ENCODE peak calls at places on chromosomes 5 and 9, in six cellular contexts. K is COLO829; M is activated T-cell treated with anti-CD3 and anti-CD28 coated beads, Interleukin-2, amount 50 U/mL, for 72 hours; G is GM23338; V is GM23248; Z is T-helper 1 cell. B is an unnamed sample.

GRCh38 chr5:14326035-14326909 is 183.1 kb downstream of the TRIO start:
- DNase-seq in K (no peak), G (peak), Z (no peak), M (no peak), V (no peak), B (no peak)

GRCh38 chr5:134127988-134128647 is 13.6 kb downstream of the TCF7 start:
- DNase-seq in V (no peak), K (no peak), G (no peak), M (peak), Z (no peak), B (no peak)

GRCh38 chr9:86126998-86127972 is 27.9 kb upstream of the GOLM1 start:
- DNase-seq in K (peak), Z (no peak), V (peak), G (peak), M (no peak), B (peak)

GRCh38 chr5:107739661-107740060 is 68.9 kb upstream of the EFNA5 start:
- DNase-seq in V (no peak), M (no peak), G (no peak), Z (no peak), K (no peak), B (no peak)

GRCh38 chr5:172901012-172901780 is 58.0 kb upstream of the RPL26L1 start:
- DNase-seq in K (no peak), V (peak), G (no peak), Z (no peak), M (no peak), B (peak)

GRCh38 chr5:131324311-131324710 is 60.5 kb downstream of the CDC42SE2 start:
- DNase-seq in M (no peak), Z (no peak), K (peak), G (peak), V (no peak), B (no peak)

GRCh38 chr5:173697931-173698579 is 81.6 kb upstream of the BOD1 start:
- DNase-seq in Z (no peak), G (no peak), K (no peak), M (no peak), V (no peak), B (no peak)

GRCh38 chr5:72228957-72229356 is 91.1 kb downstream of the MRPS27 start:
- DNase-seq in Z (no peak), G (no peak), K (no peak), M (no peak), V (no peak), B (no peak)

GRCh38 chr5:128436825-128437224 is 101.2 kb downstream of the FBN2 start:
- DNase-seq in K (peak), M (no peak), G (peak), V (peak), Z (no peak), B (peak)

GRCh38 chr5:135209495-135209837 is 175.4 kb upstream of the PITX1 start:
- DNase-seq in Z (no peak), V (no peak), G (no peak), K (no peak), M (no peak), B (no peak)

GRCh38 chr9:78296208-78296892 is 575 bp upstream of the PSAT1 start:
- DNase-seq in K (peak), M (peak), V (peak), G (peak), Z (no peak), B (peak)

GRCh38 chr9:36959681-36960574 is 74.1 kb downstream of the PAX5 start:
- DNase-seq in M (no peak), K (no peak), Z (no peak), G (no peak), V (no peak), B (no peak)

GRCh38 chr5:128083811-128084227 is 253 bp downstream of the SLC12A2 start:
- DNase-seq in G (peak), K (no peak), M (no peak), Z (no peak), V (peak), B (peak)

GRCh38 chr9:34510506-34511159 is 12.2 kb downstream of the ENHO start:
- DNase-seq in V (no peak), M (no peak), G (peak), K (no peak), Z (no peak), B (no peak)